ENCODE peak calls at places on chromosomes 4 and X, in seven cellular contexts. B is HCT116, K is SK-N-SH, U is GM12878, R is HepG2, P is K562, E is H1. C is an unnamed sample.

GRCh38 chr4:2827874-2828751 is 15.5 kb upstream of the ADD1 start:
- DNase-seq in R (no peak), K (no peak), E (no peak), P (no peak), U (no peak), B (no peak), C (no peak)

GRCh38 chrX:83759872-83760271 is 101.1 kb upstream of the CYLC1 start:
- DNase-seq in U (no peak), E (no peak), K (peak; percentile 2), R (peak; percentile 6), B (no peak), P (peak; percentile 1), C (peak; percentile 49)

GRCh38 chrX:31227250-31227649 is 155.4 kb upstream of the FTHL17 start:
- DNase-seq in K (no peak), R (peak; percentile 63), U (no peak), P (no peak), B (no peak), E (no peak), C (no peak)

GRCh38 chr4:118889313-118889694 is 650 bp downstream of the SYNPO2 start:
- DNase-seq in R (no peak), U (no peak), E (no peak), K (no peak), B (no peak), P (no peak), C (no peak)

GRCh38 chrX:125436855-125437254 is 117.2 kb downstream of the TEX13C start:
- DNase-seq in P (peak; percentile 67), E (no peak), B (no peak), R (no peak), U (no peak), K (no peak), C (peak; percentile 33)

GRCh38 chr4:112145820-112146813 is 863 bp downstream of the FAM241A start:
- DNase-seq in K (peak; percentile 73), P (peak; percentile 67), R (no peak), U (peak; percentile 17), E (no peak), B (no peak), C (peak; percentile 66)

GRCh38 chrX:120840826-120841225 is 34.8 kb downstream of the CT47B1 start:
- DNase-seq in B (no peak), P (no peak), E (no peak), U (no peak), R (no peak), K (no peak), C (no peak)

GRCh38 chr4:126757219-126757618 is 875.5 kb upstream of the INTU start:
- DNase-seq in K (no peak), R (no peak), P (no peak), B (no peak), U (no peak), E (no peak), C (no peak)

GRCh38 chrX:133448512-133449076 is 33.3 kb upstream of the GPC4 start:
- DNase-seq in U (no peak), E (no peak), P (no peak), K (no peak), R (no peak), B (no peak), C (peak; percentile 5)

GRCh38 chr4:89434364-89434988 is 126.9 kb upstream of the GPRIN3 start:
- DNase-seq in P (peak; percentile 5), B (peak; percentile 18), K (peak; percentile 34), E (no peak), U (no peak), R (no peak), C (peak; percentile 50)
- TF ChIP-seq JUND in P (no peak), B (no peak), K (no peak), E (no peak), U (no peak), R (no peak), C (no peak)

DNA sequence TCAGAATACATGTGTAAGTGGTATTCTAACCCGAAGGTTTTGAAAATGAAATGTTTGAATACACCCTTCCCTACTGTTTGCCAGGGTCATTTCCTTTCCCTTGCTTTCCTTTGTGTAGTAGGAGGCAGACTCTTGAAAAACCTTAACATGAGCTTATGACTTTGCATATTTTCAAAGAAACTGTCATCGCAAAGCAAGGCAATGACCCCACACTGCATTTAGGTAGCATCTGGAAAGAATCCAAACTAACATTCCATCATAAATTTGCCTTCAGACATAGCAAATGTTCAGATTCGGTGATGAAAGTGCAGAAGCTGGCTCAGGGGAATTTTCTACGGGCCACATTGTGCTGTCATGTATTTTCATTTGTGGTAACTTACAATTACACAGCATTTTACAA is 32.3 kb downstream of the SH2D1A start:
- DNase-seq in R (no peak), E (no peak), B (no peak), P (peak; percentile 36), U (no peak), K (no peak), C (no peak)
- TF ChIP-seq JUND in R (no peak), E (no peak), B (no peak), P (no peak), U (no peak), K (no peak), C (no peak)

GRCh38 chrX:8663325-8663724 is 68.6 kb downstream of the ANOS1 start:
- DNase-seq in E (no peak), B (no peak), R (no peak), P (no peak), K (no peak), U (no peak), C (no peak)
- TF ChIP-seq JUND in E (no peak), B (no peak), R (no peak), P (no peak), K (no peak), U (no peak), C (no peak)

GRCh38 chr4:27861802-27862201 is 1001.2 kb downstream of the STIM2 start:
- DNase-seq in U (no peak), P (no peak), B (no peak), K (no peak), E (no peak), R (no peak), C (no peak)
- TF ChIP-seq JUND in U (peak; percentile 71), P (no peak), B (no peak), K (no peak), E (no peak), R (no peak), C (no peak)